ENCODE peak calls at places on chromosomes 6 and 20, in nine cellular contexts. V is iris pigment epithelial cell; O is H7; B is RWPE2; Y is cardiac fibroblast; S is stimulated activated CD4-positive, alpha-beta T cell treated with anti-CD3 and anti-CD28 coated beads, Interleukin-15, amount 100 ng/mL, for 24 hours; W is NCI-H1092; H is astrocyte of the spinal cord; M is activated B cell treated with CpG ODN at 0.5 μM for 24 hours. Z is an unnamed sample.

GRCh38 chr6:97394160-97394748 is 111.2 kb upstream of the MMS22L start:
- DNase-seq in W (peak), H (peak), V (peak), O (peak), M (no peak), S (peak), B (no peak), Y (peak), Z (peak)

GRCh38 chr6:146850238-146850896 is 251.6 kb downstream of the ADGB start:
- DNase-seq in B (no peak), Y (peak), O (no peak), S (peak), M (no peak), W (no peak), V (peak), H (peak), Z (no peak)

GRCh38 chr6:3228046-3228671 is 706 bp upstream of the TUBB2B start:
- DNase-seq in W (peak), S (peak), O (peak), M (peak), B (no peak), V (no peak), H (no peak), Y (no peak), Z (peak)

GRCh38 chr6:151763303-151763702 is 44.2 kb upstream of the ESR1 start:
- DNase-seq in W (no peak), S (no peak), B (no peak), Y (peak), O (no peak), V (peak), M (no peak), H (peak), Z (no peak)

GRCh38 chr20:32896521-32897280 is 38.0 kb downstream of the EFCAB8 start:
- DNase-seq in H (no peak), W (no peak), V (no peak), S (no peak), Y (no peak), B (peak), O (no peak), M (no peak), Z (no peak)

GRCh38 chr6:152534541-152534940 is 102.6 kb downstream of the SYNE1 start:
- DNase-seq in W (no peak), H (no peak), Y (no peak), O (no peak), S (no peak), M (no peak), B (no peak), V (no peak), Z (no peak)

GRCh38 chr20:17825251-17825691 is 125.5 kb downstream of the BANF2 start:
- DNase-seq in H (no peak), S (no peak), Y (peak), B (no peak), V (no peak), M (no peak), W (no peak), O (no peak), Z (no peak)

GRCh38 chr6:44011350-44011925 is 115.8 kb downstream of the MRPL14 start:
- DNase-seq in M (no peak), O (no peak), Y (no peak), V (no peak), S (no peak), B (peak), W (no peak), H (no peak), Z (no peak)

GRCh38 chr6:30156262-30156599 is 4.8 kb downstream of the TRIM10 start:
- DNase-seq in W (no peak), S (no peak), M (no peak), O (no peak), B (no peak), H (no peak), V (peak), Y (peak), Z (no peak)

GRCh38 chr6:108594640-108595039 is 33.9 kb downstream of the FOXO3 start:
- DNase-seq in V (no peak), B (no peak), S (no peak), H (no peak), Y (no peak), O (no peak), M (no peak), W (no peak), Z (no peak)

GRCh38 chr6:47810885-47811284 is 29.1 kb downstream of the OPN5 start:
- DNase-seq in H (no peak), S (no peak), V (no peak), Y (no peak), M (no peak), O (peak), B (no peak), W (no peak), Z (no peak)

GRCh38 chr6:118546164-118546929 is 1.7 kb upstream of the PLN start:
- DNase-seq in M (no peak), V (no peak), H (no peak), W (no peak), Y (no peak), O (no peak), B (no peak), S (no peak), Z (no peak)

GRCh38 chr6:117265425-117266266 is at the start of gene VGLL2:
- DNase-seq in O (peak), H (peak), B (no peak), W (no peak), M (no peak), V (peak), Y (peak), S (peak), Z (peak)

GRCh38 chr20:57987659-57988058 is 240.8 kb downstream of the ANKRD60 start:
- DNase-seq in O (no peak), H (no peak), B (no peak), S (no peak), Y (no peak), M (no peak), W (no peak), V (no peak), Z (peak)

Z was measured in NCI-H2029.